ENCODE peak calls at places on chromosomes 11 and 22, in five cellular contexts. One of them, this sample, is unnamed. For H3K27me3, the result is how much of the 10 kb centered on the place peaks cover.

GRCh38 chr11:61555051-61555969 is 25.6 kb downstream of the SYT7 start:
- DNase-seq in ovary: no peak
- DNase-seq in H7: peak
- DNase-seq in GM23248: peak
- DNase-seq in colonic mucosa: no peak
- DNase-seq in this sample: no peak

GRCh38 chr11:119180729-119181676 is 4.3 kb upstream of the NHERF4 start:
- DNase-seq in ovary: no peak
- DNase-seq in H7: no peak
- DNase-seq in GM23248: no peak
- DNase-seq in colonic mucosa: no peak
- DNase-seq in this sample: no peak

GRCh38 chr11:2721163-2721935 is 21.6 kb upstream of the KCNQ1OT1 start:
- DNase-seq in ovary: no peak
- DNase-seq in H7: peak
- DNase-seq in GM23248: no peak
- DNase-seq in colonic mucosa: no peak
- DNase-seq in this sample: no peak

GRCh38 chr11:45412033-45412432 is 125.9 kb upstream of the SYT13 start:
- DNase-seq in ovary: no peak
- DNase-seq in H7: peak
- DNase-seq in GM23248: no peak
- DNase-seq in colonic mucosa: no peak
- DNase-seq in this sample: no peak

GRCh38 chr11:103091024-103091423 is 936 bp downstream of the DCUN1D5 start:
- DNase-seq in ovary: no peak
- DNase-seq in H7: peak
- DNase-seq in GM23248: peak
- DNase-seq in colonic mucosa: no peak
- DNase-seq in this sample: no peak

GRCh38 chr11:133950874-133951483 is 5.8 kb downstream of the IGSF9B start:
- DNase-seq in ovary: no peak
- DNase-seq in H7: peak
- DNase-seq in GM23248: no peak
- DNase-seq in colonic mucosa: no peak
- DNase-seq in this sample: peak

GRCh38 chr11:61955031-61955415 is 4.9 kb downstream of the BEST1 start:
- DNase-seq in ovary: peak
- DNase-seq in H7: peak
- DNase-seq in GM23248: peak
- DNase-seq in colonic mucosa: peak
- DNase-seq in this sample: peak

GRCh38 chr22:17269224-17269606 is 50.0 kb upstream of the ADA2 start:
- DNase-seq in ovary: no peak
- DNase-seq in H7: peak
- DNase-seq in GM23248: no peak
- DNase-seq in colonic mucosa: no peak
- DNase-seq in this sample: peak

GRCh38 chr11:32426819-32427615 is 8.3 kb downstream of the WT1 start:
- DNase-seq in ovary: peak
- DNase-seq in H7: peak
- DNase-seq in GM23248: no peak
- DNase-seq in colonic mucosa: no peak
- DNase-seq in this sample: peak

GRCh38 chr11:47060807-47061206 is 115.9 kb downstream of the ARFGAP2 start:
- DNase-seq in ovary: no peak
- DNase-seq in H7: no peak
- DNase-seq in GM23248: peak
- DNase-seq in colonic mucosa: no peak
- DNase-seq in this sample: no peak

GRCh38 chr11:2827256-2827655 is 58.3 kb downstream of the CDKN1C start:
- DNase-seq in ovary: no peak
- DNase-seq in H7: no peak
- DNase-seq in GM23248: peak
- DNase-seq in colonic mucosa: no peak
- DNase-seq in this sample: peak

GRCh38 chr11:34075178-34075820 is 23.8 kb downstream of the CAPRIN1 start:
- DNase-seq in ovary: no peak
- DNase-seq in H7: no peak
- DNase-seq in GM23248: peak
- DNase-seq in colonic mucosa: no peak
- DNase-seq in this sample: no peak

DNA sequence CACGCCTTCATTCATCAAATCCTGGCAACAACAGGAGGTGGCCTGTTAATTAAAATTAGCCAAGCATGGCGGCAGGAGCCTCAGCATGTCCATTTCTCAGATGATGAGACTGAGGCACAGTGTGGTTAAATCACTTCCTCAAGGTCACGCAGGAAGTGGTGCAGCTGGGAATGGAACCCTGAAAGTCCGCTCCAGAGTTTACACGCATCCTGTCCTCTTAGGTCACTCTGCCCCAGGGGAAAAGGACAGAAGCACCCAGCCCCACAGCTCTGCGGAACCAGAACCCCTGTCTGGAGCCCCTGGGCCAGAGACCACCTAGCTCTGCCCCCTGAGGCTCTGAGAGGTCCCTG is 19.6 kb downstream of the RPL3 start:
- DNase-seq in ovary: no peak
- DNase-seq in H7: peak
- DNase-seq in GM23248: no peak
- DNase-seq in colonic mucosa: no peak
- DNase-seq in this sample: peak
- H3K4me3 ChIP-seq in ovary: no peak
- H3K4me3 ChIP-seq in H7: no peak
- H3K4me3 ChIP-seq in GM23248: no peak
- H3K4me3 ChIP-seq in colonic mucosa: no peak
- H3K4me3 ChIP-seq in this sample: peak

GRCh38 chr11:43934359-43935130 is 7.9 kb upstream of the C11orf96 start:
- DNase-seq in ovary: no peak
- DNase-seq in H7: no peak
- DNase-seq in GM23248: peak
- DNase-seq in colonic mucosa: no peak
- DNase-seq in this sample: no peak
- H3K27me3 ChIP-seq in ovary: under half
- H3K27me3 ChIP-seq in H7: under half
- H3K27me3 ChIP-seq in GM23248: under half
- H3K27me3 ChIP-seq in colonic mucosa: under half
- H3K27me3 ChIP-seq in this sample: under half

DNA sequence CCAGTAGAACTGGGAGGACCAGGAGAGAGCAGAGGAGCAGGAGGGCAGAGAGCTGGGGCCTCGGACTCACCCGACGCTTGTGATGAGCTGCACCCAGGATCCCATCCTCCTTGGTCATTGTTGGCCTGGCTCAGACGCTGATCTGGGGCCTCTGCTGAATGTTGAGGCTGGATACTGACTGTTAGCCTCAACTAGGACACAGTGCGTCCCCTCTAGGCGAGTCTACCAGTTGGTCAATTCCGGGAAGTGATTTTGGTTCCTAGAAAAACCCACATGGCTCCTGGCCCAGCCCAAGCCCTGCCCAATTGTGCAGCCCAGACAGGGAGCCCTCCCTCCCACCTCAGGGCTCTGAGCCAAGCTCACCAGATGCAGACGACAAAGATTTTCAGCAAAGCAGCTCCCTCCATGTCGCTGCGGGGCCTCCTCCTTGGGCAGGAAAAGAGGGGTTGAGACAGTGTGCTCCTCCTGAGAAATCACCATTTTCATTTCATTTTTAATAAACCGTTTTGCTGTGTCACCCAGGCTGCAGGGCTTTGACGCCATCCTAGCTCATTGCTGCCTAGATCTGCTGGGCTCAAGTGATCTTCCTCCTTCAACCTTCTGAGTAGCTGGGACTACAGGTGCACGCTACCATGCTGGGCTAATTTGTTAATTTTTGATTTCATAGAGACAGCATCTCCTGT is at the start of gene APOL4:
- DNase-seq in ovary: peak
- DNase-seq in H7: no peak
- DNase-seq in GM23248: peak
- DNase-seq in colonic mucosa: peak
- DNase-seq in this sample: peak
- H3K4me3 ChIP-seq in ovary: no peak
- H3K4me3 ChIP-seq in H7: no peak
- H3K4me3 ChIP-seq in GM23248: no peak
- H3K4me3 ChIP-seq in colonic mucosa: no peak
- H3K4me3 ChIP-seq in this sample: peak

GRCh38 chr22:44461614-44462013 is 36.4 kb downstream of the RTL6 start:
- DNase-seq in ovary: no peak
- DNase-seq in H7: no peak
- DNase-seq in GM23248: no peak
- DNase-seq in colonic mucosa: peak
- DNase-seq in this sample: no peak

GRCh38 chr22:44464000-44464399 is 34.0 kb downstream of the RTL6 start:
- DNase-seq in ovary: no peak
- DNase-seq in H7: no peak
- DNase-seq in GM23248: no peak
- DNase-seq in colonic mucosa: no peak
- DNase-seq in this sample: no peak

GRCh38 chr22:44461083-44461375 is 37.0 kb downstream of the RTL6 start:
- DNase-seq in ovary: no peak
- DNase-seq in H7: no peak
- DNase-seq in GM23248: no peak
- DNase-seq in colonic mucosa: peak
- DNase-seq in this sample: no peak

GRCh38 chr22:44462246-44463015 is 35.6 kb downstream of the RTL6 start:
- DNase-seq in ovary: no peak
- DNase-seq in H7: peak
- DNase-seq in GM23248: no peak
- DNase-seq in colonic mucosa: peak
- DNase-seq in this sample: no peak

DNA sequence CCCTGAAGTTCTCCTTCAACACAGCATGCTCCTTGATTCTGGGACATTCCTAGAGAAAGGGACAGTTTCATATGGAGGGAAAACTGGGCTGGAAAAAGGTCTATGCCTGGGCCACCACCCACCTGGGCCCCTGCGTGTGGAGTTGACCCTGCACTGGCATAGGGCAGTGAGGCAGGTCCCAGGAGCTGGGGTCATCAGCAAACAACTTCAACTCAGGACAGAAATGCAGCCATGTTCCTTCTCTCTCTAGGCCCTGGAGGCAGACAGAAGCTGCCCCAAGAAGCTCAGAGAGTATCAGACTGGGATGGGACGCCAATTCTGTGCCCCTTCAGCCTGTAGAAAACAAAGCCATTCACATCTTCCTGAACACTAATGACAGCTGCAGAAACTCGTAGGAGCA is 34.9 kb downstream of the RTL6 start:
- DNase-seq in ovary: no peak
- DNase-seq in H7: peak
- DNase-seq in GM23248: no peak
- DNase-seq in colonic mucosa: peak
- DNase-seq in this sample: no peak
- H3K27me3 ChIP-seq in ovary: under half
- H3K27me3 ChIP-seq in H7: under half
- H3K27me3 ChIP-seq in GM23248: under half
- H3K27me3 ChIP-seq in colonic mucosa: under half
- H3K27me3 ChIP-seq in this sample: under half

DNA sequence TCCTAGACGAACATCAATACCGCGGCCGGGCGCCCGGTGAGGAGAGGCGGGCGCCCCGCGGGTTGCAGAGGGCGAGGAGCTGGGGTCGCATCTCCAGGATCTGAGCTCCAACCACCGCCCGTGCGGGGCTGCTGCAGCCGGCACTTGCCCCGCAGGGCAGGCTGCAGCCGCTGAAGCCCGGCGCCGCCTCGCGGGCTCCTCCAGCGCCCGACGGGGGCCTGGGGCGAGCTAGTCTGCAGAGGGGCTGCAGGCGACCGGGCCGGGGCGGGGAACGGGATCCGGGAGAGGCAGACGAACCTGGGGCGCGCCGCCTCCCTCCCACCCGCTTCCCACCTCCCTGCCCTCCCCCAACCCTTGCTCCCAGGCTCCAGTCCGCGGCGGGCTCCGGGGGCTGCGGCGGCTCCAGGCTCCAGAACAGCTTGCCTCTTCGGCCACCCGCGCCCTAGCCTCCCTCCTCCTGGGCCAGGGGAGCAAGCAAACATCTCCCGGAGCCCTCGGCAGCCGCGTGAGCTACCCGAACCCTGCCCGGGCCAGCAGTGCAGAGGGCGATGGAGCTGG is 858 bp downstream of the TENM4 start:
- DNase-seq in ovary: peak
- DNase-seq in H7: peak
- DNase-seq in GM23248: no peak
- DNase-seq in colonic mucosa: peak
- DNase-seq in this sample: peak
- H3K4me3 ChIP-seq in ovary: peak
- H3K4me3 ChIP-seq in H7: peak
- H3K4me3 ChIP-seq in GM23248: peak
- H3K4me3 ChIP-seq in colonic mucosa: peak
- H3K4me3 ChIP-seq in this sample: peak

GRCh38 chr22:39234157-39234793 is 10.5 kb downstream of the PDGFB start:
- DNase-seq in ovary: no peak
- DNase-seq in H7: peak
- DNase-seq in GM23248: no peak
- DNase-seq in colonic mucosa: no peak
- DNase-seq in this sample: peak

GRCh38 chr22:39232246-39232645 is 12.5 kb downstream of the PDGFB start:
- DNase-seq in ovary: no peak
- DNase-seq in H7: no peak
- DNase-seq in GM23248: no peak
- DNase-seq in colonic mucosa: no peak
- DNase-seq in this sample: no peak

GRCh38 chr22:39233736-39234120 is 11.1 kb downstream of the PDGFB start:
- DNase-seq in ovary: no peak
- DNase-seq in H7: peak
- DNase-seq in GM23248: no peak
- DNase-seq in colonic mucosa: no peak
- DNase-seq in this sample: peak

GRCh38 chr22:39231197-39231950 is 13.4 kb downstream of the PDGFB start:
- DNase-seq in ovary: no peak
- DNase-seq in H7: peak
- DNase-seq in GM23248: no peak
- DNase-seq in colonic mucosa: no peak
- DNase-seq in this sample: no peak

DNA sequence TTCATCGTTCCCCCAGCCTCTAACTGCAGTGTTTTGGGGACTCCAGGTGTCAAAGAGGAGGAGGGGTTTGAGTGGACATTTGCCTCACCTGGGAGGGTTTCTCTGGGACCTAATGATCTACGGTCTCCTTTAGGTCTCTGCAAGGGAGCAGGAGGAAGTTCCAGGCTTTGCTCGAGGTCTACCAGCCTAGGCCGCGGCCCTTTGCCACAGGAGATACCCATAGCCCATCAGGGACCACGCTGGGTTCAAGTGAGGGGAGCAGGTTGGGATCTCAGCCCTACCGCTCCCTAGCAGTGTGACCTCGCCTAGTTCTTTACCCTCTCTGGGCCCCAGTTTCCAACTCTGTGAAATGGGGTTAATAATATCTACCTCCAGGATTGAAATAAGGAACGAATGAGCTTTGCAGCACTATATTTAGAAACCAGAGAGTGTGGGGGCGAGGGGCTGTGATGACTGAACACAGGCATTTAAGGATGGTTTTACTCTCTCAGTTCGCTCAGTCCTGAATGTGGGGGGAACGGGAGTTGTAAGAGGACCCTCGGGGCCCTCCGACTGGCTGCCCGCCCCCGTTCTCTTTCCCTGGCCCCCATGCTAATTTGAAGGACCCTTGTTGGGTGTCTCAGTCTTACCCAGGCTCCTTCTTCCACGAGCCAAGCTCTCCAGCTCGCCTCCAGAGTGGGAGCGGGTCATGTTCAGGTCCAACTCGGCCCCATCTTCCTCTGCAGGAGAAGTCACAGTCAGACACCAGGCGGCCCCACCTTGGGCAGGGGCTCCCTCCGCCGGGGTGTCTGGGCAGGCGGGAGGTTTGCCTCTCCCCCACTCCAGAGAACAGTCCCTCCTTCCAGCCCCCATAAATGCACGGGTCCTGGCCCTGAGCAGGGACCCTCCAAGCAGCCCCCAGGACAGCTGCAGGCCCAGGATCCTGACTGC is 11.7 kb downstream of the PDGFB start:
- DNase-seq in ovary: no peak
- DNase-seq in H7: no peak
- DNase-seq in GM23248: no peak
- DNase-seq in colonic mucosa: no peak
- DNase-seq in this sample: no peak
- H3K27me3 ChIP-seq in ovary: under half
- H3K27me3 ChIP-seq in H7: under half
- H3K27me3 ChIP-seq in GM23248: under half
- H3K27me3 ChIP-seq in colonic mucosa: under half
- H3K27me3 ChIP-seq in this sample: under half